ENCODE peak calls at places on chromosomes 4 and X, in nine cellular contexts. R is psoas muscle; D is stimulated activated CD4-positive, alpha-beta T cell treated with anti-CD3 and anti-CD28 coated beads, Interleukin-12 subunit alpha, Interleukin-12 subunit beta, amount 100 ng/mL, for 4 hours; B is small intestine; Z is hepatocyte; L is amniotic stem cell; H is uterus; K is RWPE2; F is bronchial epithelial cell. P is an unnamed sample.

GRCh38 chr4:90181644-90182043 is 54.5 kb downstream of the CCSER1 start:
- DNase-seq in R (no peak), D (no peak), B (peak), Z (peak), L (no peak), H (no peak), K (no peak), F (peak), P (no peak)

GRCh38 chrX:48695524-48695875 is 1.0 kb upstream of the SUV39H1 start:
- DNase-seq in R (no peak), D (no peak), B (no peak), Z (no peak), L (no peak), H (no peak), K (no peak), F (peak), P (no peak)

GRCh38 chr4:150348079-150348478 is 233.9 kb upstream of the MAB21L2 start:
- DNase-seq in R (no peak), D (no peak), B (peak), Z (no peak), L (no peak), H (no peak), K (no peak), F (peak), P (no peak)

GRCh38 chr4:8195841-8196460 is 3.1 kb upstream of the SH3TC1 start:
- DNase-seq in R (no peak), D (no peak), B (no peak), Z (no peak), L (no peak), H (no peak), K (no peak), F (no peak), P (no peak)

GRCh38 chr4:75653845-75654503 is 19.2 kb downstream of the G3BP2 start:
- DNase-seq in R (no peak), D (no peak), B (peak), Z (peak), L (no peak), H (no peak), K (no peak), F (peak), P (no peak)

GRCh38 chr4:138959421-138959820 is 56.2 kb upstream of the NOCT start:
- DNase-seq in R (no peak), D (no peak), B (no peak), Z (no peak), L (no peak), H (no peak), K (no peak), F (no peak), P (no peak)

GRCh38 chrX:153708415-153708814 is 15.8 kb downstream of the BCAP31 start:
- DNase-seq in R (peak), D (peak), B (peak), Z (peak), L (peak), H (peak), K (peak), F (peak), P (peak)

GRCh38 chr4:1413221-1413663 is 7.0 kb upstream of the NKX1-1 start:
- DNase-seq in R (no peak), D (no peak), B (no peak), Z (peak), L (no peak), H (no peak), K (peak), F (no peak), P (no peak)

GRCh38 chr4:85617202-85617601 is 142.3 kb downstream of the ARHGAP24 start:
- DNase-seq in R (no peak), D (no peak), B (no peak), Z (no peak), L (no peak), H (no peak), K (no peak), F (no peak), P (no peak)

GRCh38 chr4:113534698-113535097 is 226.8 kb downstream of the CAMK2D start:
- DNase-seq in R (no peak), D (no peak), B (no peak), Z (no peak), L (peak), H (no peak), K (no peak), F (peak), P (no peak)

GRCh38 chrX:139881572-139881971 is 51.3 kb downstream of the ATP11C start:
- DNase-seq in R (no peak), D (no peak), B (no peak), Z (no peak), L (peak), H (no peak), K (no peak), F (peak), P (no peak)

GRCh38 chr4:177728361-177729152 is 286.3 kb upstream of the AGA start:
- DNase-seq in R (no peak), D (no peak), B (peak), Z (peak), L (no peak), H (no peak), K (peak), F (peak), P (no peak)

GRCh38 chrX:154379569-154379951 is 465 bp downstream of the EMD start:
- DNase-seq in R (no peak), D (no peak), B (no peak), Z (no peak), L (no peak), H (no peak), K (no peak), F (no peak), P (no peak)

GRCh38 chrX:16445166-16445752 is 204.7 kb upstream of the S100G start:
- DNase-seq in R (no peak), D (peak), B (peak), Z (peak), L (no peak), H (no peak), K (no peak), F (peak), P (no peak)

GRCh38 chr4:142645478-142646108 is 200.5 kb downstream of the INPP4B start:
- DNase-seq in R (no peak), D (no peak), B (no peak), Z (no peak), L (no peak), H (no peak), K (no peak), F (no peak), P (no peak)

GRCh38 chr4:16031554-16032381 is 52.1 kb downstream of the PROM1 start:
- DNase-seq in R (no peak), D (no peak), B (no peak), Z (no peak), L (no peak), H (no peak), K (no peak), F (no peak), P (no peak)

GRCh38 chrX:30060718-30061117 is 154.6 kb upstream of the MAGEB2 start:
- DNase-seq in R (no peak), D (no peak), B (no peak), Z (peak), L (no peak), H (no peak), K (no peak), F (no peak), P (no peak)

GRCh38 chr4:120869511-120870278 is 52.8 kb downstream of the PRDM5 start:
- DNase-seq in R (no peak), D (no peak), B (no peak), Z (peak), L (no peak), H (no peak), K (no peak), F (no peak), P (no peak)

GRCh38 chr4:120636120-120636630 is 286.4 kb downstream of the PRDM5 start:
- DNase-seq in R (no peak), D (no peak), B (no peak), Z (no peak), L (no peak), H (no peak), K (no peak), F (no peak), P (no peak)

P was measured in progenitor cell of endocrine pancreas.